ENCODE peak calls at places on chromosomes 6 and 20, in seven cellular contexts. H is GM23338, B is MM.1S, Z is hepatocyte, I is GM23248, L is PC-3, C is HCT116. G is an unnamed sample.

GRCh38 chr6:121794630-121795029 is 359.2 kb downstream of the GJA1 start:
- DNase-seq in L (peak), B (no peak), Z (peak), I (peak), C (peak), H (no peak), G (no peak)

GRCh38 chr6:91886183-91886795 is 1299.4 kb upstream of the MAP3K7 start:
- DNase-seq in L (no peak), I (no peak), Z (no peak), B (no peak), H (peak), C (no peak), G (no peak)

GRCh38 chr6:111696814-111697213 is 91.1 kb upstream of the TRAF3IP2 start:
- DNase-seq in C (no peak), Z (no peak), B (no peak), I (no peak), H (no peak), L (no peak), G (no peak)

GRCh38 chr20:63107449-63108200 is 100.9 kb upstream of the BHLHE23 start:
- DNase-seq in B (no peak), H (no peak), I (no peak), C (no peak), Z (no peak), L (no peak), G (no peak)

GRCh38 chr20:37968726-37969401 is 64.4 kb downstream of the TTI1 start:
- DNase-seq in L (peak), I (peak), B (no peak), C (no peak), Z (no peak), H (peak), G (peak)

GRCh38 chr6:45812937-45813336 is 202.7 kb downstream of the CLIC5 start:
- DNase-seq in H (no peak), C (no peak), I (no peak), L (no peak), B (no peak), Z (no peak), G (peak)

GRCh38 chr6:6728169-6728941 is 139.8 kb downstream of the LY86 start:
- DNase-seq in Z (no peak), L (no peak), C (no peak), H (no peak), I (no peak), B (no peak), G (peak)

GRCh38 chr6:2914318-2914660 is 11.2 kb upstream of the SERPINB9 start:
- DNase-seq in I (no peak), C (no peak), B (no peak), Z (no peak), L (no peak), H (no peak), G (no peak)

GRCh38 chr6:105568751-105569150 is 165.9 kb upstream of the PREP start:
- DNase-seq in Z (no peak), L (no peak), C (no peak), B (no peak), H (no peak), I (no peak), G (no peak)

GRCh38 chr6:39733704-39734103 is 8.5 kb upstream of the KIF6 start:
- DNase-seq in C (no peak), B (no peak), I (no peak), H (no peak), L (no peak), Z (no peak), G (no peak)

GRCh38 chr6:170230520-170231390 is 60.1 kb downstream of the DLL1 start:
- DNase-seq in Z (no peak), C (no peak), L (no peak), H (no peak), B (no peak), I (no peak), G (no peak)

GRCh38 chr6:91166271-91166670 is 579.4 kb upstream of the MAP3K7 start:
- DNase-seq in H (no peak), Z (no peak), C (no peak), I (peak), B (no peak), L (peak), G (no peak)

GRCh38 chr6:85464722-85465150 is 14.9 kb downstream of the NT5E start:
- DNase-seq in C (peak), L (peak), Z (no peak), B (no peak), H (no peak), I (peak), G (no peak)

GRCh38 chr6:15269619-15270018 is 23.8 kb downstream of the JARID2 start:
- DNase-seq in C (no peak), B (no peak), Z (no peak), H (no peak), L (no peak), I (no peak), G (no peak)

GRCh38 chr6:15272562-15272961 is 26.7 kb downstream of the JARID2 start:
- DNase-seq in H (no peak), I (no peak), B (no peak), C (no peak), L (no peak), Z (no peak), G (no peak)

GRCh38 chr6:15268130-15268908 is 22.4 kb downstream of the JARID2 start:
- DNase-seq in H (peak), Z (no peak), I (peak), B (no peak), C (no peak), L (no peak), G (peak)

GRCh38 chr6:15267221-15267620 is 21.4 kb downstream of the JARID2 start:
- DNase-seq in I (no peak), H (no peak), Z (no peak), L (no peak), B (no peak), C (no peak), G (no peak)

GRCh38 chr6:15270402-15270801 is 24.5 kb downstream of the JARID2 start:
- DNase-seq in L (no peak), C (no peak), I (no peak), H (no peak), B (no peak), Z (no peak), G (no peak)
- TF ChIP-seq EZH2phosphoT487 in L (no peak), C (no peak), I (no peak), H (no peak), B (no peak), Z (no peak), G (no peak)

DNA sequence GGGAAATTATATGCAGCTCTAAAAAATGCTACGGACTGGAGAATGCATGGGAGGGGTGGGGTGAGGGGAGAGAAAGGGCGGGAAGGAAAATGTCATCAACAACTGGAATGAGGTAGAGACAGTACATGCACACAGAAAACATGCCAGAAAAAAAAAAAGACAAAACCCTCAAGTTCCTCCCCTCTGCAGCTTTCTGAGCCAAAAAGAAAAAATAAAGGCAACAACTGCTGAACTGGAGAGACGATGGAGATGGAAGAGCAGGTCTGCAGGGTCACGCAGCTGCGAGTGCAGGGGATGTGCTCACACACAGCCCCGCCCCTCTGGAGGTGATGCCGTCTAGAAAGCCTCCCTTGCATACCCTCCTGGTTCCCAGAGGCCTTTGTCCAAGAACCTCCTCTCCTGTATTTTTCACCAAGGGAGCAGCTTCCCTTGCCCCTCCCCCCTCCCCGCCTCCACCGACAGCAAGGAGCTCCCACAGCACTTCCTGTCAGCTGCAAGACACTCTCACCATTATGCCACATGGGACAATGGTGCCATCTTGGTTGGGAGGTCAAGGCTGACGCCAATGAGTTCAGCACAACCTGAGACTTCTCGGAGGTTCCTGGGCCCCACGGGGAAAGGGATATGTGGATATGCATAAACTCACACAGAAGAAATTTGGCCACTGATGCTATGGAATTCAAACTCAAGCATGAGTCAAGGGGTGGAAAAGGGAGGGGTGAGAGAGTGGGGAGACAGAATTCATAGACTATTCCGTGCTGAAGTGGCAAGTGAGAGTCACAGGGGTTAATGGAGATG is 133.1 kb downstream of the SCML4 start:
- DNase-seq in H (peak), I (peak), C (no peak), L (no peak), Z (no peak), B (no peak), G (no peak)
- H2AFZ ChIP-seq in H (peak), I (peak), C (no peak), L (no peak), Z (no peak), B (no peak), G (peak)

GRCh38 chr6:110185879-110186278 is 5.7 kb downstream of the CDC40 start:
- DNase-seq in L (no peak), B (no peak), I (no peak), Z (no peak), H (no peak), C (no peak), G (no peak)

GRCh38 chr6:110181131-110182027 is 1.2 kb downstream of the CDC40 start:
- DNase-seq in B (no peak), I (peak), L (no peak), H (no peak), Z (peak), C (no peak), G (no peak)

GRCh38 chr6:110179406-110180227 is at the start of gene WASF1:
- DNase-seq in B (peak), Z (peak), L (peak), H (peak), I (peak), C (peak), G (peak)

GRCh38 chr6:110180228-110181008 is at the start of gene CDC40:
- DNase-seq in H (no peak), I (peak), C (no peak), B (no peak), Z (peak), L (no peak), G (peak)

DNA sequence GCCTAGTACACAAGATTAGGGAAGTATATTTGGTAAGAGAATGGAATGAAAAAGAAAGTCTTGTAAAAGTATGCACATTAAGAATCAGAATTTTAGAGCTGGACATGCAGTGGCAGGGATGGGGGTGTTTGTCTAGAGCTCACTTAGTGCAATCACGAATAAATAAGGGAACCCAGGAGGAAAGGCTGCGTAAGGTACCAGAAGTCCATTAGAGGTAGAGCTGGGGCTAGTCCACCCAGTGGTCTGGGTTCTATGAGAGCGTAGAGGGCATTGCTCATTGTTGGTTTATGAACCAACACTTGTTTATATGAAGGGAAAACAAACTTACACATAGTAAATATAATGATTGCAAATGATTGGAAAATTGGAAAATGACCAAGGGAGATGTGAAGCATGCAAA is 3.1 kb downstream of the CDC40 start:
- DNase-seq in B (no peak), L (no peak), H (no peak), Z (no peak), I (no peak), C (no peak), G (no peak)
- TF ChIP-seq EZH2 in B (no peak), L (no peak), H (no peak), Z (no peak), I (no peak), C (no peak), G (no peak)

GRCh38 chr20:20363449-20364015 is 4.4 kb upstream of the INSM1 start:
- DNase-seq in H (peak), C (no peak), I (no peak), Z (no peak), B (peak), L (no peak), G (peak)
- TF ChIP-seq EZH2phosphoT487 in H (no peak), C (no peak), I (no peak), Z (no peak), B (no peak), L (no peak), G (no peak)

GRCh38 chr20:32333181-32333987 is 24.7 kb upstream of the ASXL1 start:
- DNase-seq in B (peak), I (no peak), H (no peak), L (no peak), C (no peak), Z (no peak), G (no peak)
- H2AFZ ChIP-seq in B (peak), I (no peak), H (no peak), L (no peak), C (no peak), Z (no peak), G (no peak)

GRCh38 chr6:133240511-133241087 is 558 bp upstream of the EYA4 start:
- DNase-seq in H (peak), B (peak), Z (peak), I (no peak), C (no peak), L (peak), G (peak)

GRCh38 chr6:133243723-133244122 is 2.6 kb downstream of the EYA4 start:
- DNase-seq in L (no peak), B (no peak), Z (no peak), H (no peak), I (no peak), C (no peak), G (no peak)

GRCh38 chr6:133242761-133243590 is 1.8 kb downstream of the EYA4 start:
- DNase-seq in C (no peak), I (no peak), L (no peak), Z (no peak), H (peak), B (peak), G (peak)

GRCh38 chr6:133241901-133242760 is 974 bp downstream of the EYA4 start:
- DNase-seq in B (peak), I (peak), L (no peak), C (no peak), H (peak), Z (peak), G (peak)

GRCh38 chr6:133241088-133241900 is at the start of gene EYA4:
- DNase-seq in Z (peak), I (peak), L (peak), C (no peak), B (peak), H (peak), G (peak)
- TF ChIP-seq EZH2 in Z (peak), I (no peak), L (no peak), C (no peak), B (no peak), H (peak), G (peak)

GRCh38 chr6:164262348-164262747 is 847.8 kb downstream of the QKI start:
- DNase-seq in L (no peak), C (no peak), B (no peak), Z (no peak), H (no peak), I (no peak), G (no peak)
- TF ChIP-seq EZH2phosphoT487 in L (no peak), C (no peak), B (no peak), Z (no peak), H (no peak), I (no peak), G (no peak)

DNA sequence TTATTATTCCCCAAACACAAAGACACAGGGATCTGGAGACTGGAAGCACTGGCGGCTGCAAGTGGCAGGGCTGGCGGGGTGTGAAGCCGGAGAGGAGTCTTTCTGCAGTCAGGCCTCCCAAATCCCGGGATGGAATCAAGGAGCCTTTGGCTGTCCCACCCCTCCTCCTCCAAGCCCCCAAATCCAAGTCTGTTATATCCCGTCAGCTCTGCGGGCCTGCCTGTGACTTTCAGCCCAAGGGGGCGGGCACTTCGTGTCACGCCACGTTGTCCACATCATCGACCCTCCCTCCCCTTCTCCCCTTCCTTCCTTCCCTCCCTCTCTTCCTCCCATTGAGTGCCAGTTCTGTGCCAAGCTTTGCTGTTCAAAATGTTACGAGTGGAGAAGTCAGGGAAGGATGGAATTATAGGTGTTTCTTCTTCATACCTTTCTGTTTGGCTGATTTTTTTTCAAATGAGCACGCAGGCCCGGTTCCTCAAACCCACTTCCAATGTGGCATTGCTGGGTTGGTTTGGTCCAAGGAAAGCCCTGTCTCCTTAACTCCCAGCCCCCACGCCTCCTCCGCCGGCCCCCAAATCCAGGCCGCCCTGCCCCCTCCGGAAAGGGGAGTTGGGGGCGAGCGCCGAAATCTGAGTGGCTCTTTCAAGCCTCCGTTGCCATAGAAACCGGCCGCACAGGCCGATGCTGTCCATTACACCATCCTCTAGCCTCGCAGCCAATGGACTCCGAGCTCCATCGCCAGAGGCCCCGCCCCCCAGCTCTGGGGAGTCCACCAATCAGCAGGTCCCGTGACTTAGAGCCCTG is 12.7 kb downstream of the ZCCHC3 start:
- DNase-seq in I (peak), L (no peak), H (peak), B (peak), C (no peak), Z (peak), G (peak)
- H2AFZ ChIP-seq in I (peak), L (no peak), H (peak), B (peak), C (no peak), Z (peak), G (peak)

GRCh38 chr6:36838896-36839818 is at the start of gene CPNE5:
- DNase-seq in L (no peak), C (no peak), I (peak), H (peak), Z (peak), B (no peak), G (peak)
- TF ChIP-seq EZH2 in L (no peak), C (no peak), I (no peak), H (peak), Z (peak), B (no peak), G (peak)